ENCODE peak calls at places on chromosomes 1 and 21, in four cellular contexts. J is left cardiac atrium, B is AG08396, Q is omental fat pad. L is an unnamed sample.

GRCh38 chr1:70458120-70458519 is 47.1 kb downstream of the CTH start:
- DNase-seq in J (no peak), B (no peak), Q (no peak), L (no peak)

GRCh38 chr1:19321071-19321470 is 8.9 kb downstream of the SLC66A1 start:
- DNase-seq in J (no peak), B (no peak), Q (no peak), L (no peak)

GRCh38 chr1:161784963-161785362 is 18.8 kb downstream of the ATF6 start:
- DNase-seq in J (no peak), B (no peak), Q (no peak), L (no peak)

GRCh38 chr1:180123463-180123936 is 31.2 kb upstream of the QSOX1 start:
- DNase-seq in J (no peak), B (no peak), Q (no peak), L (no peak)

GRCh38 chr1:46613661-46614603 is 2.7 kb downstream of the MOB3C start:
- DNase-seq in J (peak), B (peak), Q (peak), L (peak)

GRCh38 chr21:41824466-41825207 is 54.5 kb downstream of the PRDM15 start:
- DNase-seq in J (no peak), B (no peak), Q (no peak), L (no peak)

GRCh38 chr1:240122639-240123604 is 31.2 kb downstream of the FMN2 start:
- DNase-seq in J (no peak), B (no peak), Q (no peak), L (no peak)

GRCh38 chr1:48246727-48247126 is 24.2 kb downstream of the SLC5A9 start:
- DNase-seq in J (peak), B (no peak), Q (no peak), L (no peak)

GRCh38 chr21:32844653-32845443 is 73.3 kb upstream of the PAXBP1 start:
- DNase-seq in J (no peak), B (peak), Q (no peak), L (no peak)

GRCh38 chr1:35556494-35557117 is 597 bp downstream of the KIAA0319L start:
- DNase-seq in J (no peak), B (peak), Q (no peak), L (no peak)

GRCh38 chr21:35352787-35353186 is 303.7 kb upstream of the RUNX1 start:
- DNase-seq in J (no peak), B (no peak), Q (no peak), L (no peak)

GRCh38 chr1:11690669-11691301 is 725 bp upstream of the DRAXIN start:
- DNase-seq in J (no peak), B (no peak), Q (no peak), L (no peak)

GRCh38 chr1:28266920-28267322 is 7.6 kb downstream of the SESN2 start:
- DNase-seq in J (no peak), B (peak), Q (no peak), L (no peak)

GRCh38 chr1:26820784-26821269 is 5.7 kb upstream of the ZDHHC18 start:
- DNase-seq in J (no peak), B (no peak), Q (no peak), L (no peak)

GRCh38 chr1:152880316-152880715 is 2.2 kb downstream of the SMCP start:
- DNase-seq in J (no peak), B (no peak), Q (no peak), L (no peak)

GRCh38 chr1:23475134-23475628 is 8.8 kb downstream of the ASAP3 start:
- DNase-seq in J (no peak), B (peak), Q (no peak), L (no peak)

GRCh38 chr1:28882009-28882628 is 32.2 kb upstream of the EPB41 start:
- DNase-seq in J (peak), B (peak), Q (peak), L (peak)

L was measured in lower leg skin.